ENCODE peak calls at places on chromosomes 16 and 17, in nine cellular contexts. X is vagina, B is body of pancreas, E is lower leg skin, K is upper lobe of right lung, H is AG04449, N is GM13977, L is lung, A is bronchial epithelial cell. V is an unnamed sample.

GRCh38 chr16:27098366-27099050 is 31.8 kb downstream of the C16orf82 start:
- DNase-seq in X (peak; percentile 14), B (no peak), E (peak; percentile 36), K (no peak), H (no peak), N (no peak), L (no peak), A (no peak), V (no peak)

GRCh38 chr17:49928826-49929475 is 40.0 kb upstream of the DLX4 start:
- DNase-seq in X (no peak), B (no peak), E (no peak), K (no peak), H (no peak), N (no peak), L (no peak), A (peak; percentile 3), V (no peak)

GRCh38 chr17:19753661-19754463 is 5.8 kb upstream of the ALDH3A1 start:
- DNase-seq in X (no peak), B (peak; percentile 60), E (no peak), K (peak; percentile 82), H (no peak), N (no peak), L (no peak), A (peak; percentile 61), V (no peak)

GRCh38 chr16:11632455-11632921 is 35.8 kb upstream of the SNN start:
- DNase-seq in X (no peak), B (peak; percentile 49), E (peak; percentile 92), K (peak; percentile 84), H (peak; percentile 57), N (no peak), L (no peak), A (no peak), V (peak; percentile 52)

GRCh38 chr17:57953703-57954420 is 1.4 kb downstream of the CUEDC1 start:
- DNase-seq in X (no peak), B (no peak), E (no peak), K (peak; percentile 57), H (no peak), N (no peak), L (no peak), A (no peak), V (no peak)

GRCh38 chr16:82700541-82701240 is 73.9 kb downstream of the CDH13 start:
- DNase-seq in X (no peak), B (no peak), E (no peak), K (no peak), H (no peak), N (peak; percentile 6), L (no peak), A (peak; percentile 39), V (no peak)

GRCh38 chr16:17078950-17079631 is 391.7 kb downstream of the XYLT1 start:
- DNase-seq in X (peak; percentile 37), B (no peak), E (no peak), K (no peak), H (no peak), N (no peak), L (no peak), A (no peak), V (no peak)

GRCh38 chr16:73032548-73033270 is 15.2 kb downstream of the ZFHX3 start:
- DNase-seq in X (no peak), B (no peak), E (no peak), K (no peak), H (no peak), N (peak; percentile 48), L (no peak), A (no peak), V (no peak)

GRCh38 chr16:78002915-78003538 is 19.3 kb upstream of the CLEC3A start:
- DNase-seq in X (no peak), B (peak; percentile 73), E (peak; percentile 94), K (peak; percentile 86), H (peak; percentile 49), N (peak; percentile 83), L (peak; percentile 82), A (peak; percentile 72), V (peak; percentile 54)
- TF ChIP-seq CTCF in X (peak; percentile 65), B (peak; percentile 80), E (no peak), K (peak; percentile 80), H (peak; percentile 82), N (peak; percentile 87), L (peak; percentile 28), A (peak; percentile 79), V (peak; percentile 85)

GRCh38 chr17:43595466-43595865 is 49.3 kb upstream of the ETV4 start:
- DNase-seq in X (no peak), B (no peak), E (no peak), K (no peak), H (no peak), N (no peak), L (no peak), A (peak; percentile 68), V (no peak)

GRCh38 chr17:43588121-43588520 is 42.0 kb upstream of the ETV4 start:
- DNase-seq in X (no peak), B (no peak), E (no peak), K (no peak), H (no peak), N (no peak), L (no peak), A (no peak), V (no peak)

GRCh38 chr17:43587647-43588046 is 41.5 kb upstream of the ETV4 start:
- DNase-seq in X (no peak), B (no peak), E (no peak), K (no peak), H (no peak), N (no peak), L (no peak), A (no peak), V (no peak)

GRCh38 chr17:43588664-43589435 is 42.7 kb upstream of the ETV4 start:
- DNase-seq in X (no peak), B (no peak), E (peak; percentile 84), K (no peak), H (no peak), N (no peak), L (no peak), A (no peak), V (no peak)

DNA sequence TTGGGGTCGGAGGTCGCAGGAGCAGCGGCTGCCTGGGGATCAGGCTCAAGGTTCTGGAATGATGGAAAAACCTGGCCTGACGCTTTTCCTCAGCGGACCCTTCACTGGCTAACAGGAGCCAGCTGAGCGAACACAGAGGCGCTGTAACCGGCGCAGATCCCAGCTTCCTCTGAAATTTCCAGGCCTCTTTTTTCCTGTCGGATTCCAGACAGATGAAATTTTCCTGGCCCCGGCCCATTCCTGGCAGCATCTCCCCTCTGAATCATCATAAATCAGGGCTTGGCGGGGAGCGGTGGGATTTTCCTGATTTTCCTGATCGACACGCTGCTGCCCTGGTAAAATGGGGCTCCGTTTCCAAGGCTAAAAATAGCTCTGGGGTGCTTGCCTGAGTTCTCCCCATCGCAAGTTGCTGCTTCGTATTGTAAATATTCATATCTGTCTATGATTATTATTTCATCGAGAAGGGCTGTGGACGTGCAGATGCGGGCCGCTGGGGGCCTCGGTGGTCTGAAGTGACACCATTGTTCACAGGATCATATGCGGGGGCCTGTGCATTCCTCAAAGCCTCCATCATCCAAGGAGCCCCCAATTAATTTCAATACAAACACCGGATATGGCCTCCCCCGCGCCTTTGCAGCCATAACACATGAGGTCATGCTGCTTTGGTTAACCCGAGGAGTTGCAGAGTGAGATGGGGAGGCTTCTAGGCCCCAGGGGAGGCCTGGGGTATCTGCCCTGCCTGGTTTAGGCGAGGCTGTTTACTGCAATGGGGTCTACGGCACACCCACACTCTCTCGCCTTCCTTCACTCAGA is 45.8 kb upstream of the ETV4 start:
- DNase-seq in X (no peak), B (peak; percentile 30), E (peak; percentile 96), K (no peak), H (no peak), N (no peak), L (peak; percentile 41), A (peak; percentile 9), V (no peak)
- TF ChIP-seq CTCF in X (no peak), B (no peak), E (no peak), K (no peak), H (no peak), N (no peak), L (no peak), A (no peak), V (no peak)

DNA sequence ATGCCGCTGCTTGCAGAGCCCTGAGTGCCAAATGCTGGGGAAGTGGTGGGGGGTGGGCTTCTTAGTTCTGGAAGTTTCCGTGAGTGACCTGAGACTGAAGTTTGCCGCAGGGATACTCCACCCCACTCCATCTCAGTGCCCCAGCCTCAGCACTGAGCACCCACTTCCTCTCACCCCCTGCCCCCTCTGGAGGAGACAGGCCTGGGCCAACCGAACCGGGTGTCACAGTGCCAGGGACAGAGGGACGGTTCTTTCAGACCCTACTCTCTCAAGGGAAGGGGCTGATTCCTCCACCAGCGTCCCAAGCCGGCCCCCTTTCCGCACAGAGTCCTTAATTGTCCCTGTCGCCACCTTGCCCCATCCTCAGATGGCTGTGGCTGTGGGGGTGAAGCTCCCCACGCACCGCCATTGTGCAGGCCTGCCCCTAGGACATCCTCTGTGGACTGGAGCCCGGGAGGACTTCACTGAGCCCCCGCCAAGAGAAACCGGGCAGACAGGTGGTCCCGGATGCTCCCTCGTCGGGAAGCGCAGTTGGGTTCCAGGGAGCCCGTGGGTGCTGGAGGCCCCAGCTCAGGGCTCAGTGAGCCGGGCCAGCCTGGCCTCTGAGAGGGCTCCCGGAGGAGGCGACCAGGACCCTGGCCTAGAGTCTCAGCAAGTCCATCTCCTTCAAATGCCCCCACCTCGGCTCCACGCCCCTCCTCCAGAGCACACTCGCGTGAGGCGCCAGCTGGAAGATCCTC is 1.6 kb upstream of the KREMEN2 start:
- DNase-seq in X (no peak), B (no peak), E (peak; percentile 81), K (no peak), H (no peak), N (no peak), L (no peak), A (no peak), V (no peak)
- TF ChIP-seq CTCF in X (no peak), B (no peak), E (no peak), K (no peak), H (no peak), N (no peak), L (no peak), A (no peak), V (no peak)

GRCh38 chr17:81406117-81406953 is 11.1 kb downstream of the BAHCC1 start:
- DNase-seq in X (no peak), B (no peak), E (no peak), K (no peak), H (no peak), N (no peak), L (no peak), A (no peak), V (no peak)

GRCh38 chr17:81411305-81411704 is 16.0 kb downstream of the BAHCC1 start:
- DNase-seq in X (no peak), B (no peak), E (no peak), K (no peak), H (no peak), N (no peak), L (no peak), A (no peak), V (no peak)

GRCh38 chr17:81408049-81408448 is 12.8 kb downstream of the BAHCC1 start:
- DNase-seq in X (no peak), B (no peak), E (no peak), K (no peak), H (no peak), N (no peak), L (no peak), A (no peak), V (no peak)

GRCh38 chr17:81410852-81411251 is 15.6 kb downstream of the BAHCC1 start:
- DNase-seq in X (no peak), B (no peak), E (no peak), K (no peak), H (no peak), N (no peak), L (no peak), A (no peak), V (no peak)

DNA sequence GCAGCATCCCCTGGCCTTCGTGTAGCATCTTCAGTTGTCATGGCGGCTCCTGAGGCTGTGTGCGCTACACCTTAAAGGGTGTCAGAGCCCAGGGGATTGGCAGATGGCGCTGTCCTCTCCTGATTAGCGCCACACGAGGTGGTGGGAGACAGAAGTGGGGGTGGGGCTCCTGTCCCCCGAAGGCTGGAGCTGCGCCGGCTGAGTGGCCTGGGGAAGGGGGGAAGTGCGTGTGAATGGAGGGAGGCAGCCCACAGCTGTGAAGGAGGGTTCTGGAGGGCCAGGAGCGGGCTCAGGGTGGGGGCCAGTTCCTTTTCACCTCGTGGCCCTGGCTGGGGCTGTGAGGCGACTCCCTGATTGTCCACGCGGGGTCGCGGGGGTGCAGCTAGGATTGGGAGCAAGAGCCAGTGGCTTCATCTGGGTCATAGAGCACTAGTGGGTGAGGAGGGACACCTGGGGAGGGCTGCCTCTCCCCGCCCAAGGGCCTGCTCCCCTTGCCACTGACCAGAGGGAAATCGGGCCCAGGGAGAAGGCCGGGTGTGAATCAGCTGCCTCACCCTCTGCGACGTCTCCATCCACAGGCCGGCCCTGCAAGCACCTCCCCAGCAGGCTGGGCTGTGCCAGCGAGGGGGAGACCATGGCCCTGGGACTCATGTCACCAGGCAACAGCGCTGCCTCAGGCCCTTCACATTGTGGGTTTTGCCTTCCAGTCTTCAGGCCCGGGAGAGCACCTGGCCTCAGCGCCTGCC is 14.1 kb downstream of the BAHCC1 start:
- DNase-seq in X (no peak), B (no peak), E (no peak), K (no peak), H (no peak), N (no peak), L (no peak), A (no peak), V (no peak)
- TF ChIP-seq CTCF in X (no peak), B (no peak), E (no peak), K (no peak), H (no peak), N (no peak), L (no peak), A (no peak), V (peak; percentile 36)

V was measured in CD14-positive monocyte.